ENCODE peak calls at places on chromosomes 13 and 19, in four cellular contexts. Z is stimulated activated CD4-positive, alpha-beta T cell treated with anti-CD3 and anti-CD28 coated beads, Interleukin-4, amount 100 ng/mL, for 24 hours; K is Ammon's horn; R is activated CD8-positive, alpha-beta memory T cell treated with anti-CD3 and anti-CD28 coated beads for 48 hours. J is an unnamed sample.
A peak's percentile ranks its signal among the peaks of the same experiment; 100 is the strongest.

GRCh38 chr19:17841371-17841809 is 6.4 kb downstream of the JAK3 start:
- DNase-seq in R (no peak), Z (no peak), K (no peak), J (no peak)

GRCh38 chr19:35267818-35268545 is 780 bp upstream of the USF2 start:
- DNase-seq in Z (peak; percentile 74), R (peak; percentile 43), K (peak; percentile 69), J (peak; percentile 91)

GRCh38 chr19:13699786-13700185 is 64.5 kb upstream of the MRI1 start:
- DNase-seq in R (no peak), K (no peak), Z (no peak), J (no peak)

GRCh38 chr19:33192010-33192409 is 2.1 kb upstream of the LRP3 start:
- DNase-seq in R (no peak), K (no peak), Z (no peak), J (no peak)

GRCh38 chr13:33016414-33017409 is at the start of gene KL:
- DNase-seq in Z (no peak), K (no peak), R (no peak), J (peak; percentile 15)

GRCh38 chr19:30580673-30581072 is 208.5 kb downstream of the ZNF536 start:
- DNase-seq in Z (no peak), R (no peak), K (no peak), J (no peak)

GRCh38 chr13:48990900-48991299 is 15.2 kb downstream of the FNDC3A start:
- DNase-seq in R (no peak), Z (no peak), K (no peak), J (no peak)

GRCh38 chr19:5153601-5154128 is 184.8 kb downstream of the KDM4B start:
- DNase-seq in R (no peak), Z (no peak), K (no peak), J (no peak)

GRCh38 chr19:19624032-19624570 is 3.9 kb downstream of the LPAR2 start:
- DNase-seq in Z (no peak), R (no peak), K (no peak), J (no peak)

GRCh38 chr19:18501832-18502231 is 20.0 kb downstream of the ELL start:
- DNase-seq in K (peak; percentile 55), R (no peak), Z (no peak), J (no peak)

GRCh38 chr13:33289966-33290365 is 4.4 kb upstream of the STARD13 start:
- DNase-seq in K (peak; percentile 16), Z (no peak), R (no peak), J (no peak)

GRCh38 chr19:45781282-45782161 is 768 bp downstream of the DMPK start:
- DNase-seq in R (no peak), Z (no peak), K (no peak), J (no peak)

GRCh38 chr13:28299941-28300340 is 161.6 kb downstream of the PAN3 start:
- DNase-seq in Z (no peak), R (no peak), K (no peak), J (no peak)

GRCh38 chr19:54355675-54356074 is 9.1 kb downstream of the LAIR1 start:
- DNase-seq in K (no peak), Z (no peak), R (no peak), J (no peak)

GRCh38 chr13:48491423-48492122 is 41.3 kb downstream of the RCBTB2 start:
- DNase-seq in Z (no peak), R (no peak), K (no peak), J (peak; percentile 53)

GRCh38 chr13:110374644-110375370 is 67.7 kb downstream of the COL4A2 start:
- DNase-seq in R (no peak), Z (no peak), K (no peak), J (no peak)

GRCh38 chr13:98897706-98898105 is 80.2 kb downstream of the DOCK9 start:
- DNase-seq in K (no peak), Z (no peak), R (no peak), J (no peak)

GRCh38 chr13:108409735-108410134 is 140.2 kb downstream of the TNFSF13B start:
- DNase-seq in R (no peak), Z (no peak), K (no peak), J (no peak)